ENCODE peak calls at places on chromosomes 7 and 10, in six cellular contexts. H is cardiac fibroblast, E is stomach, L is body of pancreas, M is mesendoderm, O is epithelial cell of esophagus. I is an unnamed sample.

GRCh38 chr7:2307690-2308107 is 6.5 kb downstream of the SNX8 start:
- DNase-seq in E (no peak), M (no peak), O (no peak), H (peak), L (no peak), I (no peak)

GRCh38 chr7:71780282-71780681 is 631.9 kb downstream of the CALN1 start:
- DNase-seq in H (no peak), E (no peak), M (no peak), O (no peak), L (no peak), I (peak)

GRCh38 chr7:122975341-122975740 is 20.2 kb downstream of the TAS2R16 start:
- DNase-seq in H (peak), L (no peak), O (peak), E (no peak), M (no peak), I (no peak)

GRCh38 chr10:102384053-102384452 is 11.5 kb upstream of the NFKB2 start:
- DNase-seq in H (peak), O (no peak), M (peak), L (no peak), E (no peak), I (peak)

GRCh38 chr7:133978502-133979295 is 148.4 kb upstream of the LRGUK start:
- DNase-seq in L (no peak), M (peak), H (no peak), E (no peak), O (no peak), I (no peak)

GRCh38 chr10:88923525-88923924 is 29.0 kb downstream of the ACTA2 start:
- DNase-seq in M (no peak), E (no peak), O (peak), H (peak), L (no peak), I (no peak)

GRCh38 chr7:79114875-79115274 is 338.6 kb downstream of the MAGI2 start:
- DNase-seq in M (no peak), O (no peak), H (no peak), E (no peak), L (no peak), I (peak)

GRCh38 chr10:13681095-13681494 is 94.3 kb downstream of the PRPF18 start:
- DNase-seq in E (no peak), H (no peak), M (no peak), O (no peak), L (no peak), I (no peak)

GRCh38 chr10:75884808-75885207 is 453.4 kb downstream of the LRMDA start:
- DNase-seq in O (no peak), M (no peak), L (no peak), E (no peak), H (no peak), I (no peak)

GRCh38 chr10:103763374-103764202 is 91.8 kb downstream of the SH3PXD2A start:
- DNase-seq in M (peak), O (no peak), E (no peak), L (no peak), H (no peak), I (peak)

GRCh38 chr10:132808568-132809236 is 22.8 kb upstream of the NKX6-2 start:
- DNase-seq in M (no peak), E (no peak), H (no peak), O (no peak), L (no peak), I (no peak)

GRCh38 chr10:33460461-33461294 is 126.2 kb upstream of the NRP1 start:
- DNase-seq in O (no peak), L (peak), H (peak), E (peak), M (peak), I (peak)

GRCh38 chr10:72308320-72308987 is 34.7 kb downstream of the DDIT4 start:
- DNase-seq in E (peak), H (peak), O (peak), M (no peak), L (peak), I (peak)

GRCh38 chr10:47253651-47254375 is 46.2 kb upstream of the GDF10 start:
- DNase-seq in H (no peak), M (peak), L (peak), O (no peak), E (no peak), I (peak)

GRCh38 chr10:35413985-35414861 is 77.9 kb downstream of the CCNY start:
- DNase-seq in O (peak), H (no peak), M (peak), E (no peak), L (no peak), I (no peak)

GRCh38 chr7:22485189-22485588 is 14.8 kb downstream of the STEAP1B start:
- DNase-seq in H (no peak), M (no peak), E (no peak), L (no peak), O (no peak), I (no peak)

GRCh38 chr10:96645191-96645721 is 58.4 kb upstream of the TM9SF3 start:
- DNase-seq in H (no peak), M (no peak), L (no peak), E (no peak), O (no peak), I (peak)

GRCh38 chr7:42189535-42189934 is 47.5 kb downstream of the GLI3 start:
- DNase-seq in M (no peak), H (peak), L (no peak), O (peak), E (no peak), I (no peak)

GRCh38 chr7:91661727-91662126 is 218.8 kb downstream of the MTERF1 start:
- DNase-seq in M (no peak), E (no peak), O (no peak), H (no peak), L (no peak), I (no peak)

GRCh38 chr10:33291053-33291592 is 43.3 kb downstream of the NRP1 start:
- DNase-seq in O (peak), M (no peak), E (no peak), L (no peak), H (peak), I (no peak)

GRCh38 chr7:75888464-75889222 is 9.8 kb downstream of the RHBDD2 start:
- DNase-seq in E (peak), M (no peak), O (no peak), H (no peak), L (no peak), I (no peak)

GRCh38 chr7:66930341-66930740 is 9.3 kb downstream of the TMEM248 start:
- DNase-seq in M (peak), E (no peak), L (no peak), H (peak), O (peak), I (peak)

GRCh38 chr7:94656925-94657731 is 1.2 kb upstream of the SGCE start:
- DNase-seq in L (no peak), O (peak), M (peak), E (no peak), H (peak), I (peak)

GRCh38 chr7:33700001-33700899 is 205.1 kb upstream of the BMPER start:
- DNase-seq in L (no peak), O (no peak), M (no peak), H (no peak), E (no peak), I (no peak)

GRCh38 chr7:149475121-149476045 is 14.5 kb upstream of the ZNF777 start:
- DNase-seq in M (no peak), O (no peak), H (no peak), L (no peak), E (no peak), I (no peak)

GRCh38 chr7:148697950-148698396 is 730 bp upstream of the CUL1 start:
- DNase-seq in H (no peak), L (no peak), M (peak), O (peak), E (no peak), I (no peak)

GRCh38 chr10:84012831-84013458 is 126.4 kb upstream of the GHITM start:
- DNase-seq in O (no peak), M (no peak), E (no peak), H (no peak), L (no peak), I (no peak)

GRCh38 chr10:121593676-121594075 is 4.6 kb downstream of the FGFR2 start:
- DNase-seq in E (no peak), M (no peak), O (no peak), L (no peak), H (no peak), I (peak)

GRCh38 chr10:4931587-4931986 is 31.6 kb upstream of the AKR1C1 start:
- DNase-seq in M (no peak), H (no peak), E (peak), L (peak), O (peak), I (no peak)

I was measured in islet precursor cell.